ENCODE peak calls at places on chromosomes 11 and 22, in seven cellular contexts. I, S, D, P, B, L and N are unnamed samples.

GRCh38 chr11:108838804-108839128 is 173.9 kb downstream of the DDX10 start:
- DNase-seq in S (no peak), I (no peak), L (no peak), D (no peak), B (no peak), P (no peak), N (no peak)

GRCh38 chr22:24730864-24731263 is 43.7 kb downstream of the PIWIL3 start:
- DNase-seq in P (no peak), L (no peak), B (no peak), S (no peak), D (no peak), I (no peak), N (no peak)

GRCh38 chr11:12210200-12210599 is 99.8 kb downstream of the MICAL2 start:
- DNase-seq in P (no peak), L (no peak), B (no peak), D (no peak), I (no peak), S (no peak), N (no peak)

GRCh38 chr11:59574467-59574866 is 41.1 kb downstream of the OSBP start:
- DNase-seq in P (no peak), D (no peak), I (no peak), S (no peak), L (no peak), B (no peak), N (no peak)

GRCh38 chr11:13503393-13503792 is 7.6 kb upstream of the PTH start:
- DNase-seq in S (no peak), D (no peak), B (no peak), L (no peak), P (no peak), I (no peak), N (no peak)

GRCh38 chr11:119091083-119091650 is 6.5 kb downstream of the HMBS start:
- DNase-seq in B (no peak), D (no peak), P (no peak), S (no peak), I (no peak), L (no peak), N (no peak)

GRCh38 chr11:81207421-81208054 is 1526.1 kb downstream of the FAM181B start:
- DNase-seq in L (peak; percentile 6), I (no peak), B (no peak), P (no peak), S (no peak), D (no peak), N (no peak)

GRCh38 chr11:60206616-60207015 is 23.7 kb upstream of the MS4A6A start:
- DNase-seq in L (no peak), P (no peak), S (no peak), B (no peak), I (no peak), D (no peak), N (no peak)

GRCh38 chr11:44372989-44373388 is 63.0 kb upstream of the ALX4 start:
- DNase-seq in B (peak; percentile 7), P (no peak), I (no peak), D (no peak), S (no peak), L (no peak), N (no peak)

GRCh38 chr11:6862961-6863360 is at the start of gene OR10A2:
- DNase-seq in P (no peak), L (no peak), D (no peak), B (no peak), I (no peak), S (no peak), N (no peak)

GRCh38 chr22:19878461-19879247 is 24.0 kb upstream of the GNB1L start:
- DNase-seq in P (peak; percentile 15), I (no peak), B (peak; percentile 54), S (peak; percentile 33), L (no peak), D (no peak), N (no peak)

GRCh38 chr11:111285205-111286079 is 12.9 kb upstream of the POU2AF3 start:
- DNase-seq in D (no peak), B (no peak), P (no peak), S (no peak), L (no peak), I (no peak), N (no peak)

GRCh38 chr22:20803696-20804324 is 29.9 kb downstream of the SERPIND1 start:
- DNase-seq in S (peak; percentile 45), I (no peak), L (peak; percentile 21), P (peak; percentile 34), B (no peak), D (peak; percentile 53), N (no peak)

GRCh38 chr11:71458146-71459070 is 5.4 kb downstream of the NADSYN1 start:
- DNase-seq in L (no peak), D (no peak), P (no peak), B (no peak), S (no peak), I (no peak), N (no peak)